ENCODE peak calls at places on chromosomes 7 and 10, in seven cellular contexts. W is psoas muscle, X is mammary epithelial cell, L is neural progenitor cell, Q is right lobe of liver, R is testis, I is adrenal gland. C is an unnamed sample. For H3K4me1, the result is how much of the 10 kb centered on the place peaks cover.

GRCh38 chr10:79420974-79421688 is 24.3 kb downstream of the ZCCHC24 start:
- DNase-seq in W (no peak), X (no peak), L (no peak), Q (peak), R (no peak), I (no peak), C (no peak)

GRCh38 chr10:64271508-64271907 is 750.3 kb downstream of the REEP3 start:
- DNase-seq in W (no peak), X (no peak), L (no peak), Q (no peak), R (no peak), I (no peak), C (no peak)

GRCh38 chr7:106865130-106866115 is at the start of gene PIK3CG:
- DNase-seq in W (no peak), X (no peak), L (no peak), Q (no peak), R (no peak), I (no peak), C (no peak)

GRCh38 chr10:99396471-99396870 is 34.0 kb downstream of the GOT1 start:
- DNase-seq in W (no peak), X (no peak), L (no peak), Q (no peak), R (no peak), I (no peak), C (peak)

GRCh38 chr10:112951349-112952281 is 1.6 kb downstream of the TCF7L2 start:
- DNase-seq in W (peak), X (peak), L (peak), Q (peak), R (peak), I (peak), C (peak)

GRCh38 chr7:92722541-92722940 is 113.8 kb downstream of the CDK6 start:
- DNase-seq in W (no peak), X (no peak), L (no peak), Q (no peak), R (no peak), I (no peak), C (no peak)

GRCh38 chr10:7706534-7707073 is 3.5 kb downstream of the ITIH2 start:
- DNase-seq in W (no peak), X (no peak), L (no peak), Q (no peak), R (no peak), I (no peak), C (no peak)

GRCh38 chr7:149565096-149565382 is 67.4 kb upstream of the ZNF746 start:
- DNase-seq in W (no peak), X (no peak), L (no peak), Q (no peak), R (no peak), I (no peak), C (no peak)

GRCh38 chr7:70674268-70675025 is 457.5 kb upstream of the GALNT17 start:
- DNase-seq in W (no peak), X (no peak), L (no peak), Q (no peak), R (no peak), I (no peak), C (no peak)

GRCh38 chr10:11823122-11823988 is at the start of gene PROSER2:
- DNase-seq in W (peak), X (peak), L (peak), Q (peak), R (peak), I (no peak), C (peak)

GRCh38 chr7:88586877-88587276 is 172.6 kb upstream of the ZNF804B start:
- DNase-seq in W (no peak), X (no peak), L (no peak), Q (no peak), R (no peak), I (no peak), C (no peak)

GRCh38 chr10:133440633-133441285 is 13.0 kb upstream of the SCART1 start:
- DNase-seq in W (no peak), X (no peak), L (no peak), Q (no peak), R (no peak), I (no peak), C (no peak)

DNA sequence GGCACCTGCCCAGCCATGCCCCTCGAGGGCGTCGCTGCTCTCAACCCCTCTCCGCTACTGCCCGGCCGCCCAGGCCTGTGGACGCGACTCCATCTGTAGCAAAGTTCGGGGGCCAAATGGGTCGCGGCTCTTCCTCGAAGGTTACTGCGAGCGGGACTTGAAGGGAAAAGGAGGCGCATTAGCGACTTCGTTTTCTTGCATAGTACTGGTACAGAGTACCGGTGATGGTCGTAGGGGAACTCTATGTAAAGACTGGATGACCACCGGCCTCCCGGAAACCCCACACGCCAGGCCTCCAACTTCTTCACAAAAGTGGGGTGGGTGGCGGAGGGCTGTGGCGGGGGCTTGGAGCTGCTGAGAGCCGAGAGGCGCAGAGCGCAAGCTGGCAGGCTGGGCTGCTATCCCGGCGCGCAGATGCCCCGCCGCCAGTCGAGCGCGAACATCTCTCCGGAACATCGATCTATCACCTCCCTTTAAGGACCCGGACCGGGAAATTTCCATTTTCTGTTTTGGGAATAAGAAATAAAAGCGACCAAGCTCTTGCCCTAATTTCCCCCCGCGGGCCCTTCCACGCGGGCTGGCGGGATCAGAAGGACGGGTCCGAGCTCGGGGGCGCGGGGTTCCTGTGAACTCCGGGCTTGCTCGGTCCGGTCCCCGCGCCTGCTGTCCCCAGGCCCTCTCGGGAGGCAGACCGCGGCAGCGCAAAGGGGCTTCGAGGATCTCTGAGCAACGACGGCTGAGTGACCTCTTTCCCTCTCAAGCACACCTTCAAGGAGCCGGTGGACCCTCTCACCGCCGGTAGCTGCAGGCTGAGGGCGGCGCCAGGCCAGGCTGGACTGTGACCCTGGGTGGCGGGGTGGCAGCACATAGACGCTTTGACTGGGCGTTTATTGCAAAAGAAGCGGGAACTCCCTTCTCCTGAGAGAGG is 12.2 kb upstream of the FEZF1 start:
- DNase-seq in W (no peak), X (no peak), L (peak), Q (peak), R (no peak), I (no peak), C (no peak)
- H3K4me3 ChIP-seq in W (peak), X (no peak), L (peak), Q (peak), R (no peak), I (no peak), C (no peak)

GRCh38 chr10:103493362-103493871 is at the start of gene NEURL1:
- DNase-seq in W (no peak), X (no peak), L (peak), Q (no peak), R (peak), I (no peak), C (peak)

GRCh38 chr10:103490986-103491314 is 2.6 kb upstream of the NEURL1 start:
- DNase-seq in W (no peak), X (no peak), L (no peak), Q (no peak), R (no peak), I (no peak), C (no peak)

GRCh38 chr10:103492655-103493261 is 747 bp upstream of the NEURL1 start:
- DNase-seq in W (no peak), X (no peak), L (no peak), Q (no peak), R (no peak), I (no peak), C (no peak)

GRCh38 chr10:103493911-103494877 is 689 bp downstream of the NEURL1 start:
- DNase-seq in W (no peak), X (no peak), L (peak), Q (no peak), R (peak), I (no peak), C (peak)

GRCh38 chr10:103491729-103492364 is 1.7 kb upstream of the NEURL1 start:
- DNase-seq in W (no peak), X (peak), L (peak), Q (no peak), R (no peak), I (peak), C (peak)
- H3K27ac ChIP-seq in W (no peak), X (peak), L (no peak), Q (no peak), R (no peak), I (no peak), C (peak)

GRCh38 chr10:48672596-48673255 is 11.9 kb upstream of the WDFY4 start:
- DNase-seq in W (no peak), X (no peak), L (no peak), Q (no peak), R (no peak), I (no peak), C (no peak)
- H3K4me1 ChIP-seq in W (under half), X (under half), L (under half), Q (under half), R (under half), I (under half), C (under half)

DNA sequence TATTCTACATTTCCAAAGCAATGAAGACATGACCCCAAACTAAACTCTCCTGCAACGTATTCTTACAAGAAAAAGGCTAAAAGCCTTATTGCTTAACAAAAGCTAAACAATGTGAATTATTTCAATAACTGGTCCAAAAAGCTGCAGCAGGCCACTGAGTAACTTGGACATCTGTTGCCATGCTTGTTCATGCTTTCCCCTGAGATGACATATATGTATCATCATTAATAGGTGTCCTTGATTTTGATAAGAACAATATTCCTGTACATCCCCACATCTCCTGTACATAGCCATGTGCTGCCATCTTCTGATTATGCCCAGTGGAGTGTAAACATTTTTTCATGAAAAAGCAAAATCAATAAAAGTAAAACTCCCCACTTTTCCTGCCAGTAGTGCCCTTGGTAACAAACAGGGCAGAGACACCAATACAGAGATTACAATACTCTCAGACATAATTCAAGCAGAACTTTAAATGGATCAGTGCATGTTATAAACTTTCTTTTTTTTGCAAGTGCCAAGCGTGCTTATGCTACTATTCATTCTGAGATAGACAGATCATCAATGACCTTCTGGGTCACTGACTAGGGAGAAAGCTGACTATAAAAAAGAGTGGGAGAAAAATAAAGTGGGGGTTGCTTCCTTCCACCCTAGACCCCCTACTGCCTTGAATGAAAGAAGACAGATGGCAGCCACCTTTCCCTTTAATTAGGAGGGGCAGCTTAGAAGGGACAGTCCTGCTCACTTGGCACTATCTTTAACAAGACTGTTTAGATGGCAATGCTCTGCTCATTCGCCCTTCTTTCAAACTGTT is 205.5 kb upstream of the KLF14 start:
- DNase-seq in W (no peak), X (no peak), L (peak), Q (no peak), R (no peak), I (no peak), C (no peak)
- H3K4me3 ChIP-seq in W (peak), X (peak), L (no peak), Q (peak), R (no peak), I (no peak), C (no peak)

DNA sequence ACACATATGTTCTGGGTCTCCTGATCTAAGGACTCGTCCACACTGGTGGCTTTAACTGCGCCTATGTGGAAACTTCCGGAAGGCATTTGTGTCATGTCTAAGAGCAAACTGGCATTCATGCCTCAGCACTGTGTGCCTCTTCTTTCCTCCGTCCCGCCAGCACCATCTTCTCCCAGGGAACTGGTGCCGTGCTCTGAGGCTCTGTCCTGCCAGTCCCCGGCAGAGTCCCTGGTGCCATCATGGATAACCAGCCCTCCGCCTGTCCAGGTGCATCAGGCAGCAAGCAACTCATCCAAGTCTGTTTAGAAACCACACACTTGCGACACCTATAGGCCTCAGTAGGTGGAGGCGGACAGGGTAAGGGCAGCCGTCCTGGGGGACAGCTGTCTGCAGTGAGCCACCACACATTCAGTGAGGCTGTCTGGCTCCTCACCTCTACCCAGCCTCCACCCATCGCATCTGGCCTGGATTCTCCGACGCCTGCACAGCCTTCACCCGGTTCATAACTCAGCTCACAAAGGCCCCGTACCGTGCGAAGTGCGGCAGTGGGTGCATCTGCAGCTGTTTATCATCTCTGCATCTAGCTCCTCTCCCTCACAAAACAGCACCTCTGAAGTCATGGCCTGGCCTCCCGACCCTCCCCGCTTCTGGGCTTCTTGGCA is 162.7 kb downstream of the DIP2C start:
- DNase-seq in W (no peak), X (no peak), L (peak), Q (no peak), R (no peak), I (no peak), C (no peak)
- H3K27ac ChIP-seq in W (no peak), X (no peak), L (no peak), Q (no peak), R (no peak), I (no peak), C (no peak)

GRCh38 chr10:47261556-47261955 is 38.4 kb upstream of the GDF10 start:
- DNase-seq in W (no peak), X (no peak), L (no peak), Q (no peak), R (no peak), I (no peak), C (no peak)
- H3K4me1 ChIP-seq in W (under half), X (under half), L (under half), Q (under half), R (under half), I (under half), C (under half)

GRCh38 chr10:71474702-71475242 is 78.1 kb downstream of the CDH23 start:
- DNase-seq in W (no peak), X (no peak), L (no peak), Q (no peak), R (no peak), I (no peak), C (no peak)

GRCh38 chr10:71472912-71473311 is 76.2 kb downstream of the CDH23 start:
- DNase-seq in W (no peak), X (no peak), L (no peak), Q (no peak), R (no peak), I (no peak), C (no peak)

GRCh38 chr10:71473671-71474599 is 77.2 kb downstream of the CDH23 start:
- DNase-seq in W (no peak), X (no peak), L (no peak), Q (peak), R (peak), I (no peak), C (no peak)

GRCh38 chr10:71476249-71477011 is 79.7 kb downstream of the CDH23 start:
- DNase-seq in W (no peak), X (no peak), L (no peak), Q (no peak), R (peak), I (peak), C (no peak)

DNA sequence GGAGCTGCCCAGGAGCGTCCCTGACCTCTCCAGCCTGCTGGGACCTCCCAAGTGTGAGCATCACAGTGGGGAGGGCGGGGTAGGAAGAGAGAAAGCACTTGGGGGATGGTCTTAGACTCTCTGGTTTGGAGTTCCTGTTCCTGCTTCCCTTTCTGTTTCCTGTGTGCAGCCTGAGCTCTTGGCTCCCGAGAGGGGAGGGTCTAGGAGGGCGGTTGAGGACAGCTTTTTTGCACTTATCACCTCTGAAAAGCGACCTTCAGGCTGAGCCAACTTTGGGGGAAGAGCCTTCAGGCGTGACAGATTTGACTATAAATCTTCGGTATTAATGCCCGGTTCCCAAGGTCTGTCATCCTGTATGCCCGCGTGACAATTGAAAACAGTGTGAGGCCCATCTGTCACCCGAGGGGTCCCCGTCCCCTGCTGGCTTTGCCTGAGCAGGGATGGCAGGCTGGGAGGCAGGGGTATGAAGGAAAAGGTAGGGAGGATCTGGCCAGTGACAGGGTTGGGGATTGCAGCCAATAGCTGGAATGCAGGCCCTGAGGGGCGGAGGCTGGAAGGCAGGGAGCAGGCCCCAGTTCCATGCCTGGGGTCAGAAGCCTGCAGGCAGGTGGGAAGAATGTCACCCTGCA is 78.6 kb downstream of the CDH23 start:
- DNase-seq in W (no peak), X (no peak), L (peak), Q (no peak), R (peak), I (peak), C (peak)
- H3K4me3 ChIP-seq in W (no peak), X (no peak), L (no peak), Q (no peak), R (no peak), I (no peak), C (no peak)

C was measured in SJCRH30.